ENCODE peak calls at places on chromosomes 16 and 17, in seven cellular contexts. X, T, L, K, Y, D and B are unnamed samples.

GRCh38 chr16:57480127-57480753 is 6.1 kb downstream of the DOK4 start:
- DNase-seq in X (peak), T (peak), L (no peak), K (peak), Y (peak), D (no peak), B (peak)

GRCh38 chr17:62629556-62630364 is 2.3 kb downstream of the MRC2 start:
- DNase-seq in X (no peak), T (peak), L (no peak), K (no peak), Y (no peak), D (no peak), B (peak)

GRCh38 chr17:44584498-44584897 is 27.2 kb downstream of the FZD2 start:
- DNase-seq in X (no peak), T (no peak), L (no peak), K (no peak), Y (no peak), D (peak), B (no peak)

GRCh38 chr16:69880640-69881133 is 70.4 kb upstream of the CLEC18A start:
- DNase-seq in X (no peak), T (no peak), L (no peak), K (no peak), Y (no peak), D (no peak), B (peak)

GRCh38 chr16:4200000-4200780 is 41.7 kb downstream of the SRL start:
- DNase-seq in X (peak), T (peak), L (no peak), K (peak), Y (no peak), D (peak), B (peak)

GRCh38 chr17:45235071-45236001 is 13.7 kb downstream of the FMNL1 start:
- DNase-seq in X (peak), T (peak), L (peak), K (peak), Y (no peak), D (peak), B (peak)

GRCh38 chr17:35299108-35299507 is 56.2 kb downstream of the SLFN5 start:
- DNase-seq in X (no peak), T (no peak), L (no peak), K (no peak), Y (no peak), D (no peak), B (no peak)

GRCh38 chr17:27446569-27447301 is 9.5 kb upstream of the KSR1 start:
- DNase-seq in X (peak), T (peak), L (peak), K (no peak), Y (no peak), D (no peak), B (peak)

GRCh38 chr16:1451702-1452392 is 7.5 kb upstream of the CCDC154 start:
- DNase-seq in X (no peak), T (no peak), L (no peak), K (no peak), Y (no peak), D (no peak), B (no peak)

GRCh38 chr17:13931752-13932477 is 137.4 kb upstream of the COX10 start:
- DNase-seq in X (no peak), T (peak), L (no peak), K (peak), Y (peak), D (peak), B (peak)

GRCh38 chr16:83744521-83744981 is 63.2 kb upstream of the HSBP1 start:
- DNase-seq in X (peak), T (no peak), L (no peak), K (peak), Y (peak), D (no peak), B (no peak)

GRCh38 chr17:65359016-65359415 is 202.4 kb downstream of the AXIN2 start:
- DNase-seq in X (no peak), T (peak), L (peak), K (no peak), Y (no peak), D (no peak), B (peak)

GRCh38 chr17:7912927-7913524 is 3.1 kb downstream of the RNF227 start:
- DNase-seq in X (peak), T (peak), L (no peak), K (no peak), Y (no peak), D (peak), B (peak)

GRCh38 chr16:75239463-75240122 is 11.8 kb downstream of the BCAR1 start:
- DNase-seq in X (no peak), T (no peak), L (no peak), K (no peak), Y (peak), D (no peak), B (no peak)

GRCh38 chr17:74118504-74118903 is 85.0 kb upstream of the RPL38 start:
- DNase-seq in X (peak), T (no peak), L (no peak), K (no peak), Y (no peak), D (no peak), B (no peak)

GRCh38 chr17:17096438-17097178 is 54.4 kb downstream of the MPRIP start:
- DNase-seq in X (peak), T (peak), L (peak), K (no peak), Y (no peak), D (no peak), B (peak)

GRCh38 chr17:15335446-15335845 is 6.0 kb downstream of the TEKT3 start:
- DNase-seq in X (no peak), T (no peak), L (no peak), K (no peak), Y (no peak), D (no peak), B (no peak)

GRCh38 chr17:41547921-41548843 is 20.1 kb upstream of the KRT19 start:
- DNase-seq in X (peak), T (peak), L (peak), K (peak), Y (peak), D (peak), B (peak)

GRCh38 chr17:78450696-78451344 is 72.4 kb downstream of the PGS1 start:
- DNase-seq in X (no peak), T (no peak), L (no peak), K (peak), Y (no peak), D (no peak), B (no peak)

GRCh38 chr16:64900517-64900916 is 221.3 kb downstream of the CDH11 start:
- DNase-seq in X (no peak), T (no peak), L (no peak), K (no peak), Y (no peak), D (no peak), B (no peak)

GRCh38 chr17:67212716-67213417 is 32.1 kb downstream of the HELZ start:
- DNase-seq in X (no peak), T (peak), L (no peak), K (no peak), Y (no peak), D (no peak), B (peak)

GRCh38 chr16:21260870-21261791 is 17.0 kb downstream of the CRYM start:
- DNase-seq in X (peak), T (peak), L (peak), K (peak), Y (peak), D (peak), B (peak)

GRCh38 chr17:32882734-32883133 is 5.8 kb upstream of the MYO1D start:
- DNase-seq in X (no peak), T (no peak), L (no peak), K (no peak), Y (no peak), D (no peak), B (no peak)

GRCh38 chr17:39306509-39307212 is 80.9 kb upstream of the STAC2 start:
- DNase-seq in X (no peak), T (peak), L (no peak), K (no peak), Y (no peak), D (no peak), B (peak)

GRCh38 chr16:50273888-50274770 is 7.8 kb downstream of the ADCY7 start:
- DNase-seq in X (no peak), T (no peak), L (no peak), K (no peak), Y (peak), D (no peak), B (no peak)

GRCh38 chr16:3173892-3174617 is 13.9 kb upstream of the OR1F1 start:
- DNase-seq in X (no peak), T (no peak), L (no peak), K (no peak), Y (no peak), D (no peak), B (no peak)

GRCh38 chr17:32268734-32269288 is 3.2 kb downstream of the RHBDL3 start:
- DNase-seq in X (no peak), T (no peak), L (no peak), K (no peak), Y (no peak), D (no peak), B (no peak)

GRCh38 chr17:72477529-72477928 is 356.7 kb downstream of the SOX9 start:
- DNase-seq in X (peak), T (no peak), L (no peak), K (no peak), Y (no peak), D (no peak), B (no peak)

GRCh38 chr16:1749152-1750117 is 21.9 kb downstream of the NME3 start:
- DNase-seq in X (no peak), T (no peak), L (no peak), K (no peak), Y (no peak), D (no peak), B (no peak)

GRCh38 chr17:65229596-65229995 is 92.4 kb downstream of the RGS9 start:
- DNase-seq in X (no peak), T (no peak), L (no peak), K (no peak), Y (no peak), D (no peak), B (no peak)

GRCh38 chr17:54992797-54993639 is 24.5 kb downstream of the STXBP4 start:
- DNase-seq in X (peak), T (peak), L (peak), K (no peak), Y (no peak), D (peak), B (peak)

GRCh38 chr16:67841816-67842508 is at the start of gene THAP11:
- DNase-seq in X (peak), T (peak), L (peak), K (peak), Y (peak), D (peak), B (peak)

GRCh38 chr17:78359216-78359935 is 501 bp downstream of the SOCS3 start:
- DNase-seq in X (no peak), T (peak), L (no peak), K (peak), Y (no peak), D (no peak), B (peak)

GRCh38 chr17:47718634-47719405 is 14.2 kb upstream of the TBX21 start:
- DNase-seq in X (no peak), T (no peak), L (no peak), K (no peak), Y (no peak), D (no peak), B (no peak)

GRCh38 chr16:47072158-47072557 is 71.6 kb downstream of the NETO2 start:
- DNase-seq in X (no peak), T (no peak), L (no peak), K (no peak), Y (no peak), D (no peak), B (no peak)

GRCh38 chr17:57530508-57530907 is 214.6 kb downstream of the CCDC182 start:
- DNase-seq in X (no peak), T (no peak), L (no peak), K (no peak), Y (no peak), D (no peak), B (peak)

GRCh38 chr17:57524790-57525543 is 220.1 kb downstream of the CCDC182 start:
- DNase-seq in X (no peak), T (no peak), L (no peak), K (no peak), Y (no peak), D (no peak), B (no peak)

GRCh38 chr17:57530026-57530425 is 215.1 kb downstream of the CCDC182 start:
- DNase-seq in X (no peak), T (no peak), L (no peak), K (no peak), Y (no peak), D (no peak), B (no peak)

GRCh38 chr17:57528084-57528451 is 217.0 kb downstream of the CCDC182 start:
- DNase-seq in X (peak), T (no peak), L (no peak), K (no peak), Y (no peak), D (no peak), B (no peak)

DNA sequence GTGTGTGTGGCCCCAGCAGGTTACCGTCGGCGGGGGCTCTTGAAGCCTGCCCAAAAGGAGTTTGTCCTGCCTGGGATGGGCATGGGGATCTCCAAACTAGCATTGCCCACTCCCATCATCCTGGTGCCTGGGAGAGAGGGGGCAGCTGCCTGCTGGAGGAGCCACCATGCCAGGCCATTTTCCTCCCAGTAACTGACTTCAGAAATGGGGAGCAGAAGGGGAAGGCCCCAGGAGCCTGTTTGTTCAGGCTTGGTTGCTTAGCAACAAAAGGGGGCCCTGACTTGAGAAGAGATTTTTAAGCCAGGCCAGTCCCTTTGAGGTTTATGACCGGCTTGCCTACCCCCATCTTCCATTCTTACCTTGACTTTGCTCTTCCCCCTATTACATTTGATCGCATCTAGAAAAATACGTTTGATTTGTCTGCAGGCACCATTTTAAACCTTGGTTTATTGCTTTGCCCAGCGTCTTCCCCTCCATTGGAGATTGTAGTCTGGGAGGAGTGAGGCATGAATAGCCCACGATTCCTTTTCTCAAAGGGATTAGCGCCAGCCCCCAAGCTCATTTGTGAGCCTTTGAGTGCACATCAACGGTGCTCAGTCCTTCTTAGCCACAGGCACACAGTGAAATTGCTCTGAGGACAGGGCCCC is 217.5 kb downstream of the CCDC182 start:
- DNase-seq in X (peak), T (no peak), L (no peak), K (no peak), Y (no peak), D (no peak), B (no peak)
- H3K4me3 ChIP-seq in X (no peak), T (no peak), L (no peak), K (no peak), Y (no peak), D (no peak), B (no peak)

GRCh38 chr16:81424761-81425160 is 19.8 kb upstream of the CMIP start:
- DNase-seq in X (no peak), T (no peak), L (no peak), K (no peak), Y (no peak), D (no peak), B (no peak)

GRCh38 chr16:81419806-81420205 is 24.8 kb upstream of the CMIP start:
- DNase-seq in X (no peak), T (no peak), L (no peak), K (no peak), Y (no peak), D (no peak), B (no peak)

GRCh38 chr16:81421126-81421525 is 23.5 kb upstream of the CMIP start:
- DNase-seq in X (no peak), T (no peak), L (no peak), K (no peak), Y (no peak), D (no peak), B (no peak)

GRCh38 chr16:81417210-81417609 is 27.4 kb upstream of the CMIP start:
- DNase-seq in X (no peak), T (no peak), L (no peak), K (no peak), Y (no peak), D (no peak), B (no peak)

GRCh38 chr16:81421536-81421935 is 23.1 kb upstream of the CMIP start:
- DNase-seq in X (no peak), T (no peak), L (no peak), K (no peak), Y (no peak), D (no peak), B (no peak)
- TF ChIP-seq CTCF in X (no peak), T (no peak), L (no peak), K (no peak), Y (no peak), D (no peak), B (no peak)

GRCh38 chr17:40348562-40349476 is 15.7 kb downstream of the GJD3 start:
- DNase-seq in X (no peak), T (no peak), L (no peak), K (peak), Y (no peak), D (peak), B (no peak)

GRCh38 chr17:40351185-40352043 is 13.1 kb downstream of the GJD3 start:
- DNase-seq in X (peak), T (no peak), L (no peak), K (no peak), Y (peak), D (no peak), B (no peak)

GRCh38 chr17:40349477-40350409 is 14.8 kb downstream of the GJD3 start:
- DNase-seq in X (peak), T (peak), L (no peak), K (peak), Y (no peak), D (peak), B (peak)

GRCh38 chr17:40352044-40352778 is 12.3 kb downstream of the GJD3 start:
- DNase-seq in X (no peak), T (no peak), L (no peak), K (no peak), Y (peak), D (no peak), B (no peak)

GRCh38 chr17:40350410-40351184 is 13.9 kb downstream of the GJD3 start:
- DNase-seq in X (peak), T (peak), L (no peak), K (no peak), Y (no peak), D (no peak), B (peak)
- H3K4me3 ChIP-seq in X (no peak), T (no peak), L (no peak), K (no peak), Y (no peak), D (no peak), B (no peak)

GRCh38 chr16:28192811-28193529 is 18.8 kb downstream of the XPO6 start:
- DNase-seq in X (no peak), T (no peak), L (no peak), K (no peak), Y (peak), D (no peak), B (no peak)

GRCh38 chr16:28191364-28191985 is 20.3 kb downstream of the XPO6 start:
- DNase-seq in X (no peak), T (no peak), L (no peak), K (no peak), Y (no peak), D (no peak), B (no peak)

GRCh38 chr16:28196331-28196987 is 15.3 kb downstream of the XPO6 start:
- DNase-seq in X (no peak), T (no peak), L (no peak), K (no peak), Y (no peak), D (no peak), B (no peak)

GRCh38 chr16:28193530-28194423 is 18.0 kb downstream of the XPO6 start:
- DNase-seq in X (no peak), T (peak), L (peak), K (peak), Y (no peak), D (no peak), B (peak)

GRCh38 chr16:28195859-28196258 is 15.9 kb downstream of the XPO6 start:
- DNase-seq in X (no peak), T (no peak), L (no peak), K (no peak), Y (no peak), D (no peak), B (no peak)
- TF ChIP-seq CTCF in X (no peak), T (no peak), L (no peak), K (no peak), Y (no peak), D (no peak), B (no peak)